ENCODE peak calls at places on chromosomes 16 and 17, in six cellular contexts. Y is testis, R is adrenal gland, T is A549, C is esophagus squamous epithelium, B is uterus. L is an unnamed sample.

GRCh38 chr16:69366431-69366830 is 14.8 kb upstream of the TMED6 start:
- DNase-seq in T (no peak), C (no peak), R (no peak), Y (no peak), B (no peak), L (no peak)

GRCh38 chr16:88310796-88311605 is 71.8 kb upstream of the ZNF469 start:
- DNase-seq in T (no peak), C (no peak), B (no peak), R (no peak), Y (no peak), L (no peak)

GRCh38 chr16:77414752-77415231 is 20.0 kb downstream of the ADAMTS18 start:
- DNase-seq in B (no peak), R (no peak), Y (no peak), T (no peak), C (no peak), L (no peak)

GRCh38 chr17:75059369-75060345 is 12.6 kb downstream of the KCTD2 start:
- DNase-seq in B (peak; percentile 47), C (no peak), Y (peak; percentile 53), R (peak; percentile 35), T (no peak), L (no peak)

GRCh38 chr17:14923981-14924380 is 341.1 kb downstream of the PMP22 start:
- DNase-seq in C (no peak), R (no peak), B (no peak), Y (no peak), T (no peak), L (no peak)

GRCh38 chr17:76139261-76139752 is 1.7 kb downstream of the FOXJ1 start:
- DNase-seq in Y (no peak), R (no peak), T (no peak), B (no peak), C (no peak), L (no peak)

GRCh38 chr16:48053346-48053745 is 102.4 kb downstream of the ABCC12 start:
- DNase-seq in C (no peak), R (peak; percentile 32), B (no peak), T (no peak), Y (peak; percentile 84), L (no peak)

GRCh38 chr16:82481455-82481854 is 145.3 kb upstream of the CDH13 start:
- DNase-seq in T (no peak), R (no peak), B (no peak), C (no peak), Y (no peak), L (no peak)

GRCh38 chr17:51590071-51590470 is 329.7 kb downstream of the UTP18 start:
- DNase-seq in B (no peak), T (no peak), C (no peak), Y (peak; percentile 53), R (no peak), L (no peak)

GRCh38 chr16:85798901-85799496 is 345 bp downstream of the EMC8 start:
- DNase-seq in T (peak; percentile 65), Y (peak; percentile 22), C (no peak), R (peak; percentile 27), B (no peak), L (no peak)

GRCh38 chr17:1491406-1492248 is 859 bp downstream of the MYO1C start:
- DNase-seq in R (peak; percentile 63), Y (peak; percentile 52), B (peak; percentile 63), C (no peak), T (peak; percentile 83), L (peak; percentile 44)

GRCh38 chr17:58231644-58232043 is 6.7 kb upstream of the LPO start:
- DNase-seq in R (no peak), T (no peak), B (no peak), C (no peak), Y (no peak), L (no peak)

GRCh38 chr16:51151951-51152663 is 1.0 kb upstream of the SALL1 start:
- DNase-seq in C (no peak), B (peak; percentile 91), Y (peak; percentile 41), T (no peak), R (no peak), L (no peak)
- TF ChIP-seq POLR2A in C (no peak), B (peak; percentile 94), Y (no peak), T (no peak), R (no peak), L (no peak)

GRCh38 chr17:35344262-35344661 is 29.2 kb downstream of the SLFN11 start:
- DNase-seq in C (no peak), Y (no peak), R (no peak), B (no peak), T (no peak), L (no peak)

GRCh38 chr17:35350493-35350892 is 22.9 kb downstream of the SLFN11 start:
- DNase-seq in T (no peak), B (no peak), Y (no peak), C (no peak), R (no peak), L (no peak)

GRCh38 chr17:35342207-35342744 is 31.1 kb downstream of the SLFN11 start:
- DNase-seq in Y (no peak), C (no peak), R (no peak), T (no peak), B (no peak), L (no peak)

GRCh38 chr17:35345445-35345925 is 27.9 kb downstream of the SLFN11 start:
- DNase-seq in Y (no peak), T (no peak), B (no peak), R (no peak), C (no peak), L (no peak)

GRCh38 chr17:35345926-35346771 is 27.3 kb downstream of the SLFN11 start:
- DNase-seq in B (peak; percentile 69), Y (peak; percentile 30), R (peak; percentile 65), T (no peak), C (no peak), L (peak; percentile 58)
- H3K4me3 ChIP-seq in B (peak overlapping the region; percentile 30), Y (peak overlapping the region; percentile 45), R (peak overlapping the region; percentile 40), T (no peak overlapping the region), C (peak overlapping the region; percentile 28), L (peak overlapping the region; percentile 50)

DNA sequence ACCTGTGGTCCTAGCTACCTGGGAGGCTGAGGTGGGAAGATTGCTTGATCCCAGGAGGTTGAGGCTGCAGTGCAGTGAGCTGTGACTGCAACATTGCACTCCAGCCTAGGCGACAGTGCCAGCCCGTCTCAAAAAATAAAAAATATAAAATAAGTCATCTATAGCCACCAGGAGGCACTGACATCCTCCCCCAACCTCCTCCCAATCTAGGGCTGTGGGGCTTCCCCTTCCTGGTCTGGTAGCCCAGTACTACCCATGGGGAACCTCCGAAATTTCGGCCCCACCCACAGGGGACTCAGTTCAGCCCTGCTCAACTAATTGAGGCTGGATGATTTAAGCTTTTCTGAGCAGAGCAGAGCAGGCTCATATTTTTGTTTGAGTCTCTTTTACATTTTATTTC is 3.2 kb downstream of the ZSCAN10 start:
- DNase-seq in T (peak; percentile 63), R (peak; percentile 35), Y (no peak), C (no peak), B (no peak), L (no peak)
- TF ChIP-seq CTCF in T (peak; percentile 19), R (peak; percentile 27), Y (no peak), C (no peak), B (peak; percentile 9), L (no peak)

DNA sequence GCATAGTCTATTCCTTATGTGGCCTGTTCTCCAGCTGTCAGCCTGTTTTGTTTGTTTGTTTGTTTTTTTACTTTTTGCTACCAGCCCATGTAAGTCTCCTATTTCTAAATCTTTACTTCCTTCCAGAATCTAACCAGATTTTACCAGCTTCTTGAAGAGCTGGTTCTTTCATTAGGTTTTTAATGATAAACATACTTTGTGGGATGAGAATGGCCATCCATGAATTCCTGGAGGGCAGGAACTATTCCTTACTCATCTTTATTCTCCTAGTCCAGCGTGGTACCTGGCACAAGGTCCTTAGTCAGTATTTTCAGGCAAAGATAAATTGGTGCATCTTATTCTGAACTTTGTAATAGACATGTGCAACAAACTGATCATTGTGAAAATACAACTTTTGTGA is 17.3 kb downstream of the RSPRY1 start:
- DNase-seq in T (no peak), B (no peak), R (no peak), Y (no peak), C (no peak), L (no peak)
- TF ChIP-seq POLR2A in T (no peak), B (no peak), R (no peak), Y (no peak), C (no peak), L (no peak)

GRCh38 chr17:40550608-40551007 is 14.7 kb downstream of the CCR7 start:
- DNase-seq in T (no peak), C (no peak), R (peak; percentile 39), Y (peak; percentile 56), B (peak; percentile 84), L (peak; percentile 33)
- H3K4me3 ChIP-seq in T (no peak overlapping the region), C (no peak overlapping the region), R (no peak overlapping the region), Y (no peak overlapping the region), B (no peak overlapping the region), L (no peak overlapping the region)

GRCh38 chr17:17748179-17748578 is 66.9 kb downstream of the RAI1 start:
- DNase-seq in Y (no peak), T (no peak), R (no peak), C (no peak), B (no peak), L (no peak)
- TF ChIP-seq CTCF in Y (no peak), T (peak; percentile 27), R (no peak), C (no peak), B (no peak), L (no peak)

DNA sequence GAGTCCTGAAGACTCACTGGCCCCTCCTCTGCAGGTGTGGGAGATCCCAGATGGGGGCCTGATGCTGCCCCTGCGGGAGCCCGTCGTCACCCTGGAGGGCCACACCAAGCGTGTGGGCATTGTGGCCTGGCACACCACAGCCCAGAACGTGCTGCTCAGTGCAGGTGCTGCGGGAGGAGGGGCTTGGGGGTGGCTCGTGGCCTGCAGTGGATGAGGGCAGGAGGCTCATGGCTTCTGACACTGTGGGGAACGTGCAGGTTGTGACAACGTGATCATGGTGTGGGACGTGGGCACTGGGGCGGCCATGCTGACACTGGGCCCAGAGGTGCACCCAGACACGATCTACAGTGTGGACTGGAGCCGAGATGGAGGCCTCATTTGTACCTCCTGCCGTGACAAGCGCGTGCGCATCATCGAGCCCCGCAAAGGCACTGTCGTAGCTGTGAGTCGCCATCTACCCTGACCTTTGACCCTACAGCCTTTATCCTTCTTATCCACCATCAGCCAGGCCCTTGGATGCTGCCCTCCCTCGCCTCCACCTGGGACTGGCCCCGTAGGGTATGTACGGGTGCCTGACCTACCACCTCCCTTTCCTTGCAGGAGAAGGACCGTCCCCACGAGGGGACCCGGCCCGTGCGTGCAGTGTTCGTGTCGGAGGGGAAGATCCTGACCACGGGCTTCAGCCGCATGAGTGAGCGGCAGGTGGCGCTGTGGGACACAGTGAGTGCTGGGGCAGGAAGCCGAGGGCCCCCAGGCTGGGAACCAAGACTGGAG is 3.6 kb downstream of the CORO1A start:
- DNase-seq in B (peak; percentile 47), C (no peak), T (peak; percentile 40), Y (peak; percentile 61), R (peak; percentile 79), L (peak; percentile 40)
- TF ChIP-seq POLR2A in B (no peak), C (no peak), T (no peak), Y (no peak), R (no peak), L (no peak)

DNA sequence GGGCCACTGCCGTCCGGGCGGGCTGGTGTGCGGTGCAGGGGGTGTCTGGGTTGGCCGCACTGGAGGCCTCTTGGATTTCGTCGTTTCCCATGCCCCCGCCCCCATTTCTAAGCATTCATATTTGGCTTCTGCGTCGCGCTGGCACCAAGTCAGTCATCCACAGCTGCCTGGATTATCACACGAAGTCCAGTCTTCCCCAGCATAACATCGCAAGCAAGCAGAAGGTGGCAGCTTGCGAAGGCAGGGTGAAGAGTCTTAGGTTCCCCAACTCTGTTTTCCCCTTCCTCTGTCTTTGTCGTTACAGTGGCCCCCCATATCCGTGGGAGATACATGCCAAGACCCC is 43.5 kb downstream of the ELAC2 start:
- DNase-seq in T (no peak), C (no peak), Y (no peak), B (no peak), R (no peak), L (no peak)
- H3K4me3 ChIP-seq in T (no peak overlapping the region), C (peak overlapping the region; percentile 18), Y (peak overlapping the region; percentile 38), B (peak overlapping the region; percentile 28), R (peak overlapping the region; percentile 51), L (peak overlapping the region; percentile 31)